ENCODE peak calls at places on chromosomes 16 and 17, in seven cellular contexts. N is choroid plexus epithelial cell, O is Peyer's patch, S is cardiac fibroblast, I is A549, T is left ventricle myocardium inferior, Z is heart left ventricle. K is an unnamed sample.

GRCh38 chr17:42679001-42679491 is 2.3 kb upstream of the PLEKHH3 start:
- DNase-seq in N (peak; percentile 70), O (no peak), S (peak; percentile 54), I (peak; percentile 57), T (no peak), Z (peak; percentile 66), K (no peak)

GRCh38 chr17:80316431-80316830 is 55.8 kb downstream of the RNF213 start:
- DNase-seq in N (no peak), O (peak; percentile 16), S (no peak), I (no peak), T (no peak), Z (no peak), K (no peak)

GRCh38 chr17:31448467-31449077 is 57.1 kb downstream of the RAB11FIP4 start:
- DNase-seq in N (peak; percentile 50), O (no peak), S (peak; percentile 23), I (no peak), T (no peak), Z (no peak), K (no peak)

GRCh38 chr17:71085238-71086033 is 916.1 kb downstream of the KCNJ2 start:
- DNase-seq in N (no peak), O (no peak), S (peak; percentile 25), I (peak; percentile 22), T (no peak), Z (no peak), K (peak; percentile 44)

GRCh38 chr16:49564577-49565224 is 191.1 kb downstream of the C16orf78 start:
- DNase-seq in N (peak; percentile 77), O (no peak), S (no peak), I (no peak), T (no peak), Z (no peak), K (no peak)

GRCh38 chr17:81340606-81341346 is 45.7 kb upstream of the SLC38A10 start:
- DNase-seq in N (peak; percentile 42), O (peak; percentile 53), S (peak; percentile 31), I (no peak), T (no peak), Z (peak; percentile 48), K (no peak)

GRCh38 chr16:78122774-78123315 is 23.4 kb downstream of the WWOX start:
- DNase-seq in N (peak; percentile 65), O (no peak), S (peak; percentile 70), I (peak; percentile 32), T (no peak), Z (no peak), K (peak; percentile 29)

GRCh38 chr16:67781548-67781921 is 24.8 kb downstream of the RANBP10 start:
- DNase-seq in N (no peak), O (no peak), S (no peak), I (no peak), T (no peak), Z (no peak), K (no peak)

GRCh38 chr17:64638552-64639198 is 23.4 kb downstream of the SMURF2 start:
- DNase-seq in N (peak; percentile 48), O (no peak), S (peak; percentile 60), I (no peak), T (no peak), Z (no peak), K (no peak)

GRCh38 chr16:5056347-5056746 is 9.4 kb downstream of the C16orf89 start:
- DNase-seq in N (peak; percentile 35), O (peak; percentile 54), S (peak; percentile 43), I (no peak), T (no peak), Z (no peak), K (no peak)

GRCh38 chr16:22278841-22279240 is 18.4 kb upstream of the POLR3E start:
- DNase-seq in N (no peak), O (no peak), S (no peak), I (no peak), T (no peak), Z (no peak), K (no peak)

GRCh38 chr17:72967963-72968585 is 124.4 kb downstream of the SLC39A11 start:
- DNase-seq in N (no peak), O (no peak), S (peak; percentile 33), I (no peak), T (no peak), Z (no peak), K (no peak)

GRCh38 chr17:81129711-81130367 is 35.5 kb upstream of the PVALEF start:
- DNase-seq in N (no peak), O (no peak), S (no peak), I (no peak), T (no peak), Z (no peak), K (no peak)

GRCh38 chr17:48631693-48632578 is 5.8 kb upstream of the HOXB9 start:
- DNase-seq in N (no peak), O (no peak), S (no peak), I (no peak), T (no peak), Z (no peak), K (no peak)

GRCh38 chr17:6755731-6756184 is at the start of gene XAF1:
- DNase-seq in N (peak; percentile 87), O (peak; percentile 64), S (peak; percentile 77), I (no peak), T (peak; percentile 26), Z (peak; percentile 71), K (no peak)

GRCh38 chr17:39740357-39741111 is 2.8 kb downstream of the GRB7 start:
- DNase-seq in N (peak; percentile 28), O (peak; percentile 56), S (peak; percentile 79), I (peak; percentile 60), T (no peak), Z (no peak), K (no peak)
- H3K4me3 ChIP-seq in N (no peak overlapping the region), O (peak overlapping the region; percentile 66), S (no peak overlapping the region), I (peak overlapping the region; percentile 63), T (no peak overlapping the region), Z (no peak overlapping the region), K (no peak overlapping the region)

DNA sequence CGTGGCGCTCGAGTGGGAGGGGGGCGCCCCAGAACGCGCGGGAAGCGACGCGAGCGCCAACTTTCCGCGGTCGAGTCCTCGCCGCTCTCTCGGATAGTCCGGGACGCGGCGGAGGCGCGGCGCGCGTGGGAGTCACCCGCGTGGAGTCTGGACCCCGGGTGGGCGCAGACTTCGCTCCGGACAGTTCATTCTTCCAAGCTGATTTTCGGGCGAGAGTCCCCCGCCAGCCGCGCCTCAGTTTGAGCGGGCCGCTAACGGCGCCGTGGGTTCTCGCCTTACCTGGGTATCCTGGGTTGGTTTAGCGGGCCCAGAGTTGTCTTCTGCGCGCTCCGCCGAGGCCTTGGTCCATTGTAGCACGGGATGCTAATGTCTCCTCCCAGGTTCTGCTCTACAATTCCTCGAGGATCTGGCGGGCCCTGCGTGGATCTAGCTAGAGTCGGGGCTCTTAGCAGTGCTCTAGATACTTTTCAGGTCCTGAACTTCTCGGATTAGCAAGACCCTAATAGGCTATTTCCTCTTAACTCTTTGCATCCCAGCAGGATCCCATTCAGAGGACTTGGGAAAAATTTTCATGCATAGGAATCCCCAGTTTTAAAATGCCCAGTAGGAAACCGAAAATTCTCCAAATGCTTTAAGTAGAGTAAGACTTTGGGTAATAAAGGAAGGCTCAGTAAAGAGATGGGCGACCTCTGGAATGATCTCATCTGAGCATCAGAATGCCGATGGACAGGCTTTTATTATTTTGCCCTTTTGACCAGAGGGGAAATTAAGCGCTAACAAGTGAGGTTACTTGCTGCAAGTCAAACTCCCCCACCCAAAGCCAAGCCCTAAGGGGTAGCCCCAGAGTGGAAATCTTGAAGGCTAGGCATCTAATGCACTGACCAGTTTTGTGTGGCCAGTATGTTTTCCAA is 527 bp upstream of the GJC1 start:
- DNase-seq in N (peak; percentile 50), O (peak; percentile 53), S (peak; percentile 47), I (peak; percentile 47), T (no peak), Z (no peak), K (no peak)
- H3K4me3 ChIP-seq in N (peak overlapping the region; percentile 76), O (peak overlapping the region; percentile 56), S (peak overlapping the region; percentile 64), I (peak overlapping the region; percentile 87), T (peak overlapping the region; percentile 80), Z (peak overlapping the region; percentile 76), K (peak overlapping the region; percentile 88)

GRCh38 chr17:68199837-68200688 is 47.8 kb upstream of the AMZ2 start:
- DNase-seq in N (no peak), O (no peak), S (peak; percentile 30), I (no peak), T (no peak), Z (no peak), K (no peak)
- H3K4me3 ChIP-seq in N (no peak overlapping the region), O (peak overlapping the region; percentile 44), S (peak overlapping the region; percentile 8), I (peak overlapping the region; percentile 43), T (peak overlapping the region; percentile 68), Z (peak overlapping the region; percentile 52), K (no peak overlapping the region)

GRCh38 chr17:4204676-4205075 is 59.1 kb downstream of the ANKFY1 start:
- DNase-seq in N (peak; percentile 92), O (no peak), S (peak; percentile 98), I (no peak), T (no peak), Z (no peak), K (no peak)
- H3K4me3 ChIP-seq in N (no peak overlapping the region), O (no peak overlapping the region), S (no peak overlapping the region), I (no peak overlapping the region), T (no peak overlapping the region), Z (no peak overlapping the region), K (no peak overlapping the region)

GRCh38 chr17:28056276-28056620 is 13.8 kb downstream of the NLK start:
- DNase-seq in N (no peak), O (no peak), S (no peak), I (no peak), T (no peak), Z (no peak), K (no peak)
- H3K4me3 ChIP-seq in N (no peak overlapping the region), O (no peak overlapping the region), S (no peak overlapping the region), I (no peak overlapping the region), T (no peak overlapping the region), Z (no peak overlapping the region), K (no peak overlapping the region)